ENCODE peak calls at places on chromosomes 4 and X, in seven cellular contexts. One of them, this sample, is unnamed.

GRCh38 chr4:124947622-124948265 is 235.2 kb upstream of the ANKRD50 start:
- DNase-seq in tibial nerve: no peak
- DNase-seq in breast epithelium: no peak
- DNase-seq in sigmoid colon: no peak
- DNase-seq in heart left ventricle: no peak
- DNase-seq in gastrocnemius medialis: no peak
- DNase-seq in right lobe of liver: no peak
- DNase-seq in this sample: no peak

GRCh38 chrX:68433155-68433980 is at the start of gene OPHN1:
- DNase-seq in tibial nerve: peak; percentile 59
- DNase-seq in right lobe of liver: peak; percentile 63
- DNase-seq in breast epithelium: peak; percentile 68
- DNase-seq in sigmoid colon: peak; percentile 90
- DNase-seq in heart left ventricle: peak; percentile 86
- DNase-seq in gastrocnemius medialis: peak; percentile 72
- DNase-seq in this sample: peak; percentile 94

GRCh38 chr4:866068-866760 is 40.3 kb upstream of the CPLX1 start:
- DNase-seq in breast epithelium: no peak
- DNase-seq in right lobe of liver: no peak
- DNase-seq in sigmoid colon: no peak
- DNase-seq in heart left ventricle: no peak
- DNase-seq in tibial nerve: no peak
- DNase-seq in gastrocnemius medialis: no peak
- DNase-seq in this sample: no peak

GRCh38 chr4:3773552-3774001 is 7.4 kb downstream of the ADRA2C start:
- DNase-seq in breast epithelium: no peak
- DNase-seq in right lobe of liver: no peak
- DNase-seq in gastrocnemius medialis: no peak
- DNase-seq in sigmoid colon: no peak
- DNase-seq in heart left ventricle: no peak
- DNase-seq in tibial nerve: no peak
- DNase-seq in this sample: no peak

GRCh38 chr4:15088394-15089041 is 86.2 kb downstream of the CPEB2 start:
- DNase-seq in gastrocnemius medialis: no peak
- DNase-seq in right lobe of liver: no peak
- DNase-seq in heart left ventricle: no peak
- DNase-seq in tibial nerve: no peak
- DNase-seq in breast epithelium: no peak
- DNase-seq in sigmoid colon: no peak
- DNase-seq in this sample: no peak

GRCh38 chr4:74480267-74480666 is 35.3 kb downstream of the AREG start:
- DNase-seq in sigmoid colon: no peak
- DNase-seq in tibial nerve: no peak
- DNase-seq in gastrocnemius medialis: no peak
- DNase-seq in breast epithelium: peak; percentile 62
- DNase-seq in heart left ventricle: no peak
- DNase-seq in right lobe of liver: no peak
- DNase-seq in this sample: peak; percentile 51

GRCh38 chr4:108903464-108904221 is 140.8 kb upstream of the ETNPPL start:
- DNase-seq in sigmoid colon: no peak
- DNase-seq in right lobe of liver: no peak
- DNase-seq in heart left ventricle: no peak
- DNase-seq in breast epithelium: no peak
- DNase-seq in tibial nerve: no peak
- DNase-seq in gastrocnemius medialis: no peak
- DNase-seq in this sample: no peak

GRCh38 chr4:83370640-83370906 is 35.9 kb upstream of the HPSE start:
- DNase-seq in sigmoid colon: no peak
- DNase-seq in gastrocnemius medialis: no peak
- DNase-seq in right lobe of liver: no peak
- DNase-seq in heart left ventricle: no peak
- DNase-seq in breast epithelium: no peak
- DNase-seq in tibial nerve: no peak
- DNase-seq in this sample: no peak

GRCh38 chrX:71657267-71657666 is 10.1 kb upstream of the LOC101059915 start:
- DNase-seq in tibial nerve: no peak
- DNase-seq in gastrocnemius medialis: no peak
- DNase-seq in heart left ventricle: no peak
- DNase-seq in sigmoid colon: no peak
- DNase-seq in breast epithelium: no peak
- DNase-seq in right lobe of liver: no peak
- DNase-seq in this sample: no peak

GRCh38 chr4:100555791-100556190 is 38.0 kb upstream of the EMCN start:
- DNase-seq in tibial nerve: no peak
- DNase-seq in gastrocnemius medialis: no peak
- DNase-seq in breast epithelium: no peak
- DNase-seq in sigmoid colon: no peak
- DNase-seq in heart left ventricle: no peak
- DNase-seq in right lobe of liver: no peak
- DNase-seq in this sample: no peak

GRCh38 chr4:42630908-42631307 is 26.0 kb downstream of the ATP8A1 start:
- DNase-seq in sigmoid colon: no peak
- DNase-seq in heart left ventricle: no peak
- DNase-seq in tibial nerve: no peak
- DNase-seq in gastrocnemius medialis: no peak
- DNase-seq in breast epithelium: no peak
- DNase-seq in right lobe of liver: no peak
- DNase-seq in this sample: no peak

GRCh38 chr4:33302298-33302697 is 2582.1 kb downstream of the PCDH7 start:
- DNase-seq in sigmoid colon: no peak
- DNase-seq in right lobe of liver: no peak
- DNase-seq in breast epithelium: no peak
- DNase-seq in tibial nerve: no peak
- DNase-seq in gastrocnemius medialis: no peak
- DNase-seq in heart left ventricle: no peak
- DNase-seq in this sample: no peak

GRCh38 chr4:38154681-38155588 is 194.7 kb downstream of the PTTG2 start:
- DNase-seq in sigmoid colon: no peak
- DNase-seq in breast epithelium: no peak
- DNase-seq in gastrocnemius medialis: peak; percentile 31
- DNase-seq in tibial nerve: no peak
- DNase-seq in right lobe of liver: peak; percentile 33
- DNase-seq in heart left ventricle: peak; percentile 73
- DNase-seq in this sample: peak; percentile 67

GRCh38 chr4:101792056-101792575 is 1.6 kb downstream of the BANK1 start:
- DNase-seq in right lobe of liver: no peak
- DNase-seq in breast epithelium: no peak
- DNase-seq in heart left ventricle: no peak
- DNase-seq in gastrocnemius medialis: no peak
- DNase-seq in tibial nerve: no peak
- DNase-seq in sigmoid colon: no peak
- DNase-seq in this sample: no peak

GRCh38 chr4:101787917-101788316 is 2.6 kb upstream of the BANK1 start:
- DNase-seq in heart left ventricle: no peak
- DNase-seq in breast epithelium: no peak
- DNase-seq in right lobe of liver: no peak
- DNase-seq in sigmoid colon: no peak
- DNase-seq in tibial nerve: no peak
- DNase-seq in gastrocnemius medialis: no peak
- DNase-seq in this sample: no peak

GRCh38 chr4:101791189-101791572 is 651 bp downstream of the BANK1 start:
- DNase-seq in breast epithelium: no peak
- DNase-seq in right lobe of liver: no peak
- DNase-seq in gastrocnemius medialis: no peak
- DNase-seq in sigmoid colon: no peak
- DNase-seq in heart left ventricle: no peak
- DNase-seq in tibial nerve: no peak
- DNase-seq in this sample: peak; percentile 58

GRCh38 chr4:101793397-101793796 is 2.9 kb downstream of the BANK1 start:
- DNase-seq in sigmoid colon: no peak
- DNase-seq in heart left ventricle: no peak
- DNase-seq in gastrocnemius medialis: no peak
- DNase-seq in breast epithelium: no peak
- DNase-seq in tibial nerve: no peak
- DNase-seq in right lobe of liver: no peak
- DNase-seq in this sample: no peak

GRCh38 chr4:101790521-101791188 is at the start of gene BANK1:
- DNase-seq in gastrocnemius medialis: no peak
- DNase-seq in sigmoid colon: no peak
- DNase-seq in tibial nerve: peak; percentile 10
- DNase-seq in right lobe of liver: peak; percentile 48
- DNase-seq in heart left ventricle: peak; percentile 72
- DNase-seq in breast epithelium: no peak
- DNase-seq in this sample: no peak
- TF ChIP-seq POLR2A in gastrocnemius medialis: no peak
- TF ChIP-seq POLR2A in sigmoid colon: no peak
- TF ChIP-seq POLR2A in tibial nerve: peak; percentile 43
- TF ChIP-seq POLR2A in right lobe of liver: no peak
- TF ChIP-seq POLR2A in heart left ventricle: no peak
- TF ChIP-seq POLR2A in breast epithelium: no peak
- TF ChIP-seq POLR2A in this sample: no peak

GRCh38 chrX:135331525-135331924 is 22.2 kb downstream of the ETDC start:
- DNase-seq in right lobe of liver: no peak
- DNase-seq in heart left ventricle: no peak
- DNase-seq in breast epithelium: no peak
- DNase-seq in gastrocnemius medialis: no peak
- DNase-seq in sigmoid colon: no peak
- DNase-seq in tibial nerve: no peak
- DNase-seq in this sample: no peak

GRCh38 chrX:135327299-135327698 is 18.0 kb downstream of the ETDC start:
- DNase-seq in sigmoid colon: no peak
- DNase-seq in gastrocnemius medialis: no peak
- DNase-seq in tibial nerve: no peak
- DNase-seq in breast epithelium: no peak
- DNase-seq in heart left ventricle: no peak
- DNase-seq in right lobe of liver: no peak
- DNase-seq in this sample: no peak

GRCh38 chrX:135328421-135329005 is 19.2 kb downstream of the ETDC start:
- DNase-seq in breast epithelium: no peak
- DNase-seq in gastrocnemius medialis: no peak
- DNase-seq in right lobe of liver: no peak
- DNase-seq in sigmoid colon: no peak
- DNase-seq in tibial nerve: no peak
- DNase-seq in heart left ventricle: no peak
- DNase-seq in this sample: no peak

GRCh38 chrX:135330709-135331108 is 21.4 kb downstream of the ETDC start:
- DNase-seq in sigmoid colon: no peak
- DNase-seq in breast epithelium: no peak
- DNase-seq in right lobe of liver: no peak
- DNase-seq in tibial nerve: no peak
- DNase-seq in gastrocnemius medialis: no peak
- DNase-seq in heart left ventricle: no peak
- DNase-seq in this sample: no peak
- TF ChIP-seq POLR2A in sigmoid colon: no peak
- TF ChIP-seq POLR2A in breast epithelium: no peak
- TF ChIP-seq POLR2A in right lobe of liver: no peak
- TF ChIP-seq POLR2A in tibial nerve: no peak
- TF ChIP-seq POLR2A in gastrocnemius medialis: no peak
- TF ChIP-seq POLR2A in heart left ventricle: no peak
- TF ChIP-seq POLR2A in this sample: no peak

GRCh38 chrX:153725832-153726285 is 1.2 kb downstream of the ABCD1 start:
- DNase-seq in sigmoid colon: no peak
- DNase-seq in tibial nerve: no peak
- DNase-seq in gastrocnemius medialis: peak; percentile 39
- DNase-seq in right lobe of liver: no peak
- DNase-seq in heart left ventricle: no peak
- DNase-seq in breast epithelium: no peak
- DNase-seq in this sample: no peak

GRCh38 chrX:153725039-153725831 is 579 bp downstream of the ABCD1 start:
- DNase-seq in breast epithelium: no peak
- DNase-seq in gastrocnemius medialis: no peak
- DNase-seq in heart left ventricle: peak; percentile 64
- DNase-seq in sigmoid colon: no peak
- DNase-seq in right lobe of liver: no peak
- DNase-seq in tibial nerve: no peak
- DNase-seq in this sample: no peak

GRCh38 chrX:153723351-153724251 is 586 bp downstream of the BCAP31 start:
- DNase-seq in right lobe of liver: peak; percentile 70
- DNase-seq in gastrocnemius medialis: no peak
- DNase-seq in tibial nerve: no peak
- DNase-seq in heart left ventricle: peak; percentile 66
- DNase-seq in breast epithelium: no peak
- DNase-seq in sigmoid colon: no peak
- DNase-seq in this sample: no peak

GRCh38 chrX:153722704-153723350 is 1.4 kb downstream of the BCAP31 start:
- DNase-seq in breast epithelium: no peak
- DNase-seq in right lobe of liver: no peak
- DNase-seq in gastrocnemius medialis: no peak
- DNase-seq in sigmoid colon: no peak
- DNase-seq in heart left ventricle: no peak
- DNase-seq in tibial nerve: no peak
- DNase-seq in this sample: no peak

GRCh38 chrX:153724252-153725038 is at the start of the genes ABCD1 and BCAP31:
- DNase-seq in gastrocnemius medialis: peak; percentile 86
- DNase-seq in sigmoid colon: peak; percentile 95
- DNase-seq in heart left ventricle: peak; percentile 94
- DNase-seq in right lobe of liver: peak; percentile 93
- DNase-seq in breast epithelium: peak; percentile 84
- DNase-seq in tibial nerve: peak; percentile 77
- DNase-seq in this sample: peak; percentile 79
- TF ChIP-seq POLR2A in gastrocnemius medialis: peak; percentile 88
- TF ChIP-seq POLR2A in sigmoid colon: peak; percentile 86
- TF ChIP-seq POLR2A in heart left ventricle: peak; percentile 84
- TF ChIP-seq POLR2A in right lobe of liver: peak; percentile 89
- TF ChIP-seq POLR2A in breast epithelium: peak; percentile 23
- TF ChIP-seq POLR2A in tibial nerve: peak; percentile 61
- TF ChIP-seq POLR2A in this sample: peak; percentile 17

GRCh38 chrX:49041683-49042529 is 1.3 kb downstream of the TFE3 start:
- DNase-seq in gastrocnemius medialis: peak; percentile 34
- DNase-seq in right lobe of liver: no peak
- DNase-seq in heart left ventricle: no peak
- DNase-seq in breast epithelium: no peak
- DNase-seq in sigmoid colon: no peak
- DNase-seq in tibial nerve: peak; percentile 26
- DNase-seq in this sample: no peak
- TF ChIP-seq POLR2A in gastrocnemius medialis: no peak
- TF ChIP-seq POLR2A in right lobe of liver: no peak
- TF ChIP-seq POLR2A in heart left ventricle: no peak
- TF ChIP-seq POLR2A in breast epithelium: no peak
- TF ChIP-seq POLR2A in sigmoid colon: no peak
- TF ChIP-seq POLR2A in tibial nerve: no peak
- TF ChIP-seq POLR2A in this sample: no peak

DNA sequence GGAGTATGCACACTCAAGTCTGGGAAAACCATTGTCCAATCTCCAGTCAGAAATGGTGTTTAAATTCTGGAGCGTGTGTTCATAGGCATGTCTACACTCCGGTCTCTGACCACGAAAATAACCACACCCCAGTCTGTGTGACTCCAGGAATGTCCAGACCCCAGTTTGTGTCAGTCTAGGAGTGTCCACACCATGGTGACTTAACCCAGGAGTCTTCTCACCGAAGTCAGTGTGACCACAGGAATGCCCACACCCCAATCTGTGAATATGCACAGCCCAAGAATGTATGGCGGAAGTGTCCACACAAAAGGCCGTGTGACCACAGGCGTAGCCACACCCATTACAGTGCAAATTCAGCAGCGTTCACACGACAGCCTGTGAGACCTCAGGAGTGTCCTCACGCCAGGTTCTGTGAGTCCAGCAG is 11.4 kb downstream of the FTSJ1 start:
- DNase-seq in heart left ventricle: no peak
- DNase-seq in breast epithelium: no peak
- DNase-seq in tibial nerve: no peak
- DNase-seq in gastrocnemius medialis: no peak
- DNase-seq in sigmoid colon: no peak
- DNase-seq in right lobe of liver: no peak
- DNase-seq in this sample: no peak
- TF ChIP-seq POLR2A in heart left ventricle: no peak
- TF ChIP-seq POLR2A in breast epithelium: no peak
- TF ChIP-seq POLR2A in tibial nerve: no peak
- TF ChIP-seq POLR2A in gastrocnemius medialis: no peak
- TF ChIP-seq POLR2A in sigmoid colon: no peak
- TF ChIP-seq POLR2A in right lobe of liver: no peak
- TF ChIP-seq POLR2A in this sample: no peak

This sample was measured in lower leg skin.